ENCODE peak calls at places on chromosomes 4 and X, in four cellular contexts. B is GM23338, J is AG04449, A is adrenal gland. P is an unnamed sample.

GRCh38 chr4:18847276-18847890 is 825.8 kb upstream of the LCORL start:
- DNase-seq in B (no peak), J (no peak), A (no peak), P (no peak)

GRCh38 chrX:16771483-16772398 is 14.5 kb upstream of the TXLNG start:
- DNase-seq in B (peak; percentile 77), J (peak; percentile 12), A (no peak), P (no peak)

GRCh38 chrX:23557070-23557469 is 110.2 kb upstream of the PRDX4 start:
- DNase-seq in B (no peak), J (no peak), A (no peak), P (no peak)

GRCh38 chrX:29851971-29852605 is 363.3 kb upstream of the MAGEB2 start:
- DNase-seq in B (no peak), J (no peak), A (no peak), P (no peak)

GRCh38 chr4:80990851-80991250 is 39.7 kb upstream of the BMP3 start:
- DNase-seq in B (peak; percentile 21), J (no peak), A (no peak), P (no peak)

GRCh38 chr4:2066571-2067445 is 7.7 kb downstream of the NAT8L start:
- DNase-seq in B (no peak), J (no peak), A (no peak), P (no peak)

GRCh38 chrX:49761481-49761880 is 65.7 kb upstream of the PAGE1 start:
- DNase-seq in B (peak; percentile 37), J (no peak), A (no peak), P (no peak)

GRCh38 chr4:24937176-24937575 is 24.3 kb upstream of the CCDC149 start:
- DNase-seq in B (no peak), J (no peak), A (no peak), P (no peak)

GRCh38 chr4:94349193-94349592 is 6.6 kb upstream of the HPGDS start:
- DNase-seq in B (no peak), J (no peak), A (no peak), P (no peak)

GRCh38 chrX:1316527-1316926 is 20.1 kb upstream of the IL3RA start:
- DNase-seq in B (no peak), J (no peak), A (peak; percentile 41), P (peak; percentile 37)

GRCh38 chr4:70138751-70139150 is 15.3 kb upstream of the PRR27 start:
- DNase-seq in B (no peak), J (no peak), A (no peak), P (no peak)

GRCh38 chr4:152220201-152220666 is 315.7 kb downstream of the FBXW7 start:
- DNase-seq in B (no peak), J (no peak), A (no peak), P (no peak)

GRCh38 chr4:154293427-154293826 is 198.2 kb downstream of the DCHS2 start:
- DNase-seq in B (no peak), J (no peak), A (no peak), P (no peak)

GRCh38 chr4:61201562-61202099 is 1.5 kb downstream of the ADGRL3 start:
- DNase-seq in B (peak; percentile 50), J (no peak), A (peak; percentile 28), P (no peak)

GRCh38 chr4:1061372-1061700 is 49.9 kb downstream of the FGFRL1 start:
- DNase-seq in B (no peak), J (no peak), A (no peak), P (no peak)

DNA sequence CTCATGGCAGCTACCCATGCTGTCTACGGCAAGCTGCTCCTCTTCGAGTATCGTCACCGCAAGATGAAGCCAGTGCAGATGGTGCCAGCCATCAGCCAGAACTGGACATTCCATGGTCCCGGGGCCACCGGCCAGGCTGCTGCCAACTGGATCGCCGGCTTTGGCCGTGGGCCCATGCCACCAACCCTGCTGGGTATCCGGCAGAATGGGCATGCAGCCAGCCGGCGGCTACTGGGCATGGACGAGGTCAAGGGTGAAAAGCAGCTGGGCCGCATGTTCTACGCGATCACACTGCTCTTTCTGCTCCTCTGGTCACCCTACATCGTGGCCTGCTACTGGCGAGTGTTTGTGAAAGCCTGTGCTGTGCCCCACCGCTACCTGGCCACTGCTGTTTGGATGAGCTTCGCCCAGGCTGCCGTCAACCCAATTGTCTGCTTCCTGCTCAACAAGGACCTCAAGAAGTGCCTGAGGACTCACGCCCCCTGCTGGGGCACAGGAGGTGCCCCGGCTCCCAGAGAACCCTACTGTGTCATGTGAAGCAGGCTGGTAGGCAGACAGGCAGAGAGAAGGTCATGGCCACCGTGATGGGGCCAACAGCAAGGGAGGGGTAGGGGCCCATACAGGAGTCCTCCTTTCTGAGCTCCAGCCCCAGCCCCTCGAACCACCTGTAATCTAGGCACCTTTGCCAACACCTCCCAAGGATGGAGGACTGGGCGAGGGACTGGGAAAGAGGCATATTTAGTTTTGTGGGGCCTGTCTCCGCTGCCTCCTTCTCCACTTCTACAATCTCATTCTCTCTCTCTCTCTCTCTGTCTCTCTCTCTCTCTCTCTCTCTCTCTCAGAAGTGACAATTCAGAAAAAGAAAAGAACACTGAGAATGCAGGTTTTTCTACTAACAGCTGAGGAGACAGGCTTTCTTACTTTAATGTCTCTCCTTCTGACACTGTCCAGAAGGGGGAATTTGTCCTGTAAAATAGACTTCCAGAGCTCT is 4.7 kb upstream of the TSPYL2 start:
- DNase-seq in B (peak; percentile 14), J (no peak), A (no peak), P (no peak)
- TF ChIP-seq CTCF in B (peak; percentile 28), J (no peak), A (no peak), P (no peak)

DNA sequence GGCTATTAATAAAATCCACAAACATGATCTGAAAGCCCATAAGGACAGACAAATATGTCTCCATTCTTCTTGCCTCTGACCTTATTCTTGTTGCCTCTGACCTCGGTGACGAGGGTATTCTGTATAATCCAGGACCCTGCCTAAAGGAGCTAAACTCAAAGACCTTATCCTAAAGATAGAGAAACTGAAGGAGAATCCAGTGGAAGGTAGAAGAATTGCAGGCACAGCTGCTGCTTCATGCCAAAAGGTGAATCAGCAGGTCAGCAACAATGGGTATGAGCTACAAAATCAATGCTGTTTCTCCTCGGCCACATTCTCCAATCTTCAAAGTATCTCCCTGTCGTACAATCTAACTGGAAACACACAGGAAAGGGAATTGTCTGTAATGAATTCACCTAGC is 71.4 kb downstream of the INTS6L start:
- DNase-seq in B (peak; percentile 10), J (no peak), A (no peak), P (no peak)
- TF ChIP-seq CTCF in B (no peak), J (no peak), A (no peak), P (no peak)

DNA sequence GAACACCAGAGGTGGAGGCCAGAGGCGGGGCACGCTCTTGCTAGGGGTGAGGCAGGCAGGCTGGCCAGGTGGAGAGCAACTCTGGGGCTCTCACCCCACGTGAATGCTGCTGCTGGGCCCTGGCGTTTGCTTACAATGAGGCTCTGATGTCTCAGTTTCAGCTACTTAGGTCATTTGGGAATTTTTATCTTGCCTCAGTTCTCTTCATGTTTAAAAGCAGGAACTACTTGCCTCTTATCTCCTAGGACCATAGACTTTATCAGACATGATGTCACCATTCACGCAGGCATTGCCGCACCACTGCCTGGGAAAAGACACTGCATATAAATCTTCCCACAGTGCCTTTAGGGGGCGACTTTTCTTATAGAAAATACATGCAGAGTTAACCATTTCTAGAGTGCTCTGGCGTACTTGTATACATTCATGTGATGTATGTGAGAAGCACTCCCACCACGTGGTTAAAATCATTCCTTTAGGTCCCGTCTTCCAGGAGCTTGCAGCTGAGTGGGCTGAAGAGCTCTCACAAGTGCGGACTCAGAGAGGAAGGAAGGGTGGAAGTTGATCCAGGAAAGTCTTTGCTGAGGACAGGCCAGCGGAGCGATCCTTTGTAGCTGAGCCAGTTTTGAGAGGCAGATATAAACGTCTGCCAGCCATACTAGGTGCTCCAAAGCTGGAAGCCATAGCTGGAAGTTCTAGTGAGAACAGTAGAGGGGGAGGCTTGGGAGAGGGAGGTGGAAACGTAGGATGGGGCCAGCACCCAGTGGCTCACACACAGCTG is 84.3 kb upstream of the CLDN34 start:
- DNase-seq in B (no peak), J (no peak), A (no peak), P (no peak)
- TF ChIP-seq CTCF in B (peak; percentile 20), J (no peak), A (no peak), P (no peak)

DNA sequence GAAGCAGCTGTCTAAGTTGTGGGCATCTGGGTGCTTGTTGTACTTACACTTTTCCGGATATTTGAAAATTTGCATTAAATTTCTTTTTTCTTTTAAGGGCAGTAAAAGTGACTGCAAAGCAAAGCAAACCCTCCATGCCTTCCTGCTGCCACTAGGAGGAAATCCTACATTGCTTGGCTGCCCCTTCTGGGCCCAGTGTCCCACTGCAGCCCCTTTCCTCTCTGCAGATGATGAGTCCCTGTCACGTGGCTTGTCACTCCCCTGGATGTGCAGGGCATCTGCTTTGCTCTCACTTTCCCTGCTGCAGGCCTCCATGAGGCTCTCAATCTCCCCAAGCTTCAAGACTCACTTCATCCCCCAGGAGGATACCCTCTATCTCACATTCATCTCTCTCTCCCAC is 12.7 kb downstream of the TSR2 start:
- DNase-seq in B (peak; percentile 58), J (no peak), A (no peak), P (no peak)
- TF ChIP-seq CTCF in B (peak; percentile 43), J (peak; percentile 47), A (no peak), P (no peak)

GRCh38 chr4:118004088-118004487 is 30.2 kb upstream of the NDST3 start:
- DNase-seq in B (no peak), J (no peak), A (no peak), P (no peak)

DNA sequence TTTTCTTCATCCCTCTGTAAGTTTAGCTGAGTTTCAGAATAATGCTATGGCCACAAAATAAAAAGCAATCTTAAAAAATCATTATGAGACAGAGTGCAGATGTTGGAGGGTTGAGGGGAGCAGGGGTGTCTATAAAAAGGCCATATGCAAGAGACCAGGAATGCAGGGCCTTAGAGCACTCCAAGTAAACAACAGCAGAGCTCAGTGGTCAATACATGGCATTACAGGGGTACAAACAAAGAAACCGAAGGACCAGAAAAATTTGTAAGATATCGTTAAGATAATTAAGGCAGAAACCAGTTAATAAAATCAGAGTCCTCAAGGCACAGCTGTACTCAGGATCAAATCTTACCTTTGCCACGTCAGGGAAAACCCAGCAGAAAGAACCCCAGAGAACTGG is 28.4 kb upstream of the NDST3 start:
- DNase-seq in B (peak; percentile 36), J (no peak), A (no peak), P (no peak)
- TF ChIP-seq CTCF in B (peak; percentile 55), J (no peak), A (no peak), P (no peak)

GRCh38 chrX:18897611-18898010 is 86.3 kb downstream of the PHKA2 start:
- DNase-seq in B (no peak), J (no peak), A (no peak), P (no peak)

GRCh38 chrX:18893536-18893935 is 90.4 kb downstream of the PHKA2 start:
- DNase-seq in B (no peak), J (no peak), A (no peak), P (no peak)

GRCh38 chrX:18896680-18897544 is 87.0 kb downstream of the PHKA2 start:
- DNase-seq in B (no peak), J (no peak), A (no peak), P (no peak)

GRCh38 chrX:18894156-18894555 is 89.8 kb downstream of the PHKA2 start:
- DNase-seq in B (no peak), J (no peak), A (no peak), P (no peak)

DNA sequence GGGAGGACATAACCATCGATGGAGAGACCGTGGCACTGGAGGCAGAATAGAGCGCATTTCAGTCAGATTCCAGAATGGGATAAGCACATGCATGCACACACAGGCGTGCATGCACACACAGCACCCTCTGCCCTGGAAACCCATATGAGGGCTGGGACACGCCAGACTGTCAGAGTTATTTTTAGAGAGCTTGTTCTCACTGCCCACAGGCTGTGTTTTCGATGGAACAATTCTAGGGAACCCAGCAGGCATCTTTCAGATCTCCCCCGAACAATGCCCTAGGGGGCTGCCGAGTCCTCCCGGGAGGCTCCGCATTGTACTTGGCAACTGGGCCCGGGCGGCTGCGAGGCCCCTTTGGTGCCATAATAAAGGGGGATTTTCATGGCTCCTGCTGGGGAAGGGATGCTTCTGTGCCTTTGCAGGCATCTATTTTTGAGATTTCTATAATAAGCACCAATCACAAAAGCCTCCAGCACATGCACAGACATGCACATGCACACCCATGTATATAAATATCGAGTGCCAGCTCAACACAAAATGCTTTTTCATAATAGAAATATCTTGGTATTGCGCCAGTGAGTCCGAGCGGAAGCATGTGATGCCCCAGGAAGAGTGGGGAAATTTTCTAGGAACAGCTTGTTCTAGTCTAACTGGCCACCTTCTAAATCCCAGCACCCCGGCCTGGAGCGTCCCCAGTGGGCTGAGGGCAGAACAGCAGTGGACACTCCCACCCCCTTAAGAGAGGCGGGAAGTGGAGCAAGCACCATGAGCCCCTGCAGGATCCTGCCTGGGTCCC is 88.6 kb downstream of the PHKA2 start:
- DNase-seq in B (no peak), J (no peak), A (no peak), P (no peak)
- TF ChIP-seq CTCF in B (no peak), J (peak; percentile 21), A (no peak), P (no peak)

P was measured in body of pancreas.